ENCODE peak calls at places on chromosomes 6 and 20, in seven cellular contexts. O is heart right ventricle; L is CD4-positive, alpha-beta T cell; W is A549; M is heart left ventricle; J is cardiac muscle cell; Q is Panc1. F is an unnamed sample.

GRCh38 chr6:19472168-19472567 is 365.0 kb upstream of the ID4 start:
- DNase-seq in L (no peak), W (peak; percentile 21), J (no peak), O (no peak), M (no peak), Q (peak; percentile 54), F (peak; percentile 89)

GRCh38 chr20:43830883-43831282 is 83.8 kb upstream of the TOX2 start:
- DNase-seq in W (no peak), J (no peak), L (no peak), Q (no peak), O (no peak), M (no peak), F (no peak)

GRCh38 chr6:15734118-15734897 is 71.5 kb upstream of the DTNBP1 start:
- DNase-seq in M (no peak), J (no peak), L (no peak), W (no peak), Q (no peak), O (no peak), F (no peak)

GRCh38 chr6:514396-514973 is 122.9 kb downstream of the IRF4 start:
- DNase-seq in L (no peak), W (no peak), M (no peak), J (no peak), O (no peak), Q (no peak), F (no peak)

GRCh38 chr6:36204068-36204753 is 7.7 kb downstream of the BRPF3 start:
- DNase-seq in J (no peak), M (no peak), O (no peak), W (no peak), Q (no peak), L (peak; percentile 23), F (no peak)

GRCh38 chr6:40482532-40482931 is 104.6 kb downstream of the LRFN2 start:
- DNase-seq in O (no peak), L (no peak), Q (no peak), W (no peak), J (peak; percentile 13), M (no peak), F (no peak)

GRCh38 chr6:131946992-131947955 is 3.9 kb downstream of the CCN2 start:
- DNase-seq in W (no peak), M (no peak), Q (peak; percentile 56), O (no peak), L (no peak), J (no peak), F (no peak)

GRCh38 chr6:87716928-87717655 is 15.1 kb upstream of the AKIRIN2 start:
- DNase-seq in J (no peak), L (no peak), M (no peak), Q (no peak), O (no peak), W (no peak), F (no peak)

GRCh38 chr20:21134883-21135493 is 9.1 kb downstream of the KIZ start:
- DNase-seq in J (no peak), O (no peak), L (no peak), W (no peak), M (no peak), Q (no peak), F (no peak)

GRCh38 chr6:91185072-91185471 is 598.2 kb upstream of the MAP3K7 start:
- DNase-seq in M (no peak), W (no peak), Q (no peak), L (no peak), O (no peak), J (no peak), F (no peak)

GRCh38 chr6:32940656-32941411 is at the start of gene HLA-DMB:
- DNase-seq in Q (peak; percentile 76), M (peak; percentile 37), J (peak; percentile 89), O (no peak), W (peak; percentile 87), L (peak; percentile 39), F (no peak)

GRCh38 chr20:6388666-6389197 is 265.9 kb upstream of the FERMT1 start:
- DNase-seq in Q (no peak), W (no peak), O (no peak), M (no peak), J (no peak), L (no peak), F (no peak)

GRCh38 chr20:50308166-50308512 is 117.5 kb downstream of the CEBPB start:
- DNase-seq in L (no peak), Q (peak; percentile 52), J (no peak), M (no peak), O (no peak), W (no peak), F (no peak)

GRCh38 chr20:46789339-46789984 is 80.0 kb downstream of the SLC2A10 start:
- DNase-seq in O (no peak), L (no peak), Q (no peak), J (no peak), W (no peak), M (no peak), F (no peak)

GRCh38 chr6:158356586-158357546 is 44.6 kb downstream of the TULP4 start:
- DNase-seq in M (no peak), L (no peak), O (no peak), Q (no peak), W (no peak), J (no peak), F (no peak)

GRCh38 chr20:37876863-37877262 is 26.1 kb upstream of the VSTM2L start:
- DNase-seq in J (no peak), L (no peak), W (no peak), O (no peak), M (no peak), Q (no peak), F (no peak)

GRCh38 chr6:25193147-25193864 is 85.9 kb upstream of the CARMIL1 start:
- DNase-seq in J (no peak), M (peak; percentile 49), L (no peak), W (peak; percentile 25), Q (peak; percentile 17), O (no peak), F (peak; percentile 54)

GRCh38 chr6:45371924-45372582 is 5.7 kb downstream of the SUPT3H start:
- DNase-seq in W (no peak), M (no peak), Q (no peak), J (no peak), L (no peak), O (no peak), F (no peak)

GRCh38 chr20:16263582-16263981 is 309.7 kb downstream of the KIF16B start:
- DNase-seq in Q (no peak), O (no peak), L (no peak), W (no peak), J (no peak), M (no peak), F (no peak)

DNA sequence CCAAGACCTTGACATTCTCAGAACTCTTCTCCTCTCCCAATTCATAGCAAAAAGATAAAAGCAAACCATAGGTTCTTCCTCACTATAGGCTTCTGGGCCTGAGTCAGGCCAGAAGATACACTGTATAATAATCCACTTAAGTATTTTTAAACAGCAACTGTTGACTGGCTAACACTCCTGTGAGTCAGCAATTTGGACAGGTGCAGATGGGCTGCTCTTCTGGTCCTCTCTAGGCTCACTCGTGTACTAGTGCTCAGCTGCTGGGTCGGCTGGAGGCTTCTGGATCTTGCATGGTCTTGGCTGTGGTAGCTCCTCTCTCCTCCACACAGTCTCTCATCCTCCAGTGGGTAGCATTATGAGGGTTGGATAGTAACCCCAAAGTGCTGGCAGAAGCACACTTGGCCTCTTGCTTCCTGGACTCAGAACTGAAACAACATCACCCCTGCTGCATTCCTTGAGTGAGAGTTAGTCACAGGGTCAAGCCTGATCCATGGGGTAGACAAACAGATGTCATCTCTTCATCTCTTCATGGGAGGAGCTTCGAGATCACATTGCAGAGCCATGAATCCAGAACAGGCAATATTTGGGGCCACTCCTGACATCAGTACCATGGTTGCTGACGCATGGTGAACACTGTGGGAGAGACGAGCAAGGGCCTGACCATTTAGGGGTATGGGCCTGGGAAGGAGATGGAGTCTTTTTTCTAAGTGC is 86.9 kb downstream of the C6orf118 start:
- DNase-seq in O (no peak), J (no peak), L (no peak), W (no peak), Q (no peak), M (no peak), F (no peak)
- H3K27ac ChIP-seq in O (no peak overlapping the region), J (no peak overlapping the region), L (no peak overlapping the region), W (no peak overlapping the region), Q (no peak overlapping the region), M (no peak overlapping the region), F (no peak overlapping the region)

DNA sequence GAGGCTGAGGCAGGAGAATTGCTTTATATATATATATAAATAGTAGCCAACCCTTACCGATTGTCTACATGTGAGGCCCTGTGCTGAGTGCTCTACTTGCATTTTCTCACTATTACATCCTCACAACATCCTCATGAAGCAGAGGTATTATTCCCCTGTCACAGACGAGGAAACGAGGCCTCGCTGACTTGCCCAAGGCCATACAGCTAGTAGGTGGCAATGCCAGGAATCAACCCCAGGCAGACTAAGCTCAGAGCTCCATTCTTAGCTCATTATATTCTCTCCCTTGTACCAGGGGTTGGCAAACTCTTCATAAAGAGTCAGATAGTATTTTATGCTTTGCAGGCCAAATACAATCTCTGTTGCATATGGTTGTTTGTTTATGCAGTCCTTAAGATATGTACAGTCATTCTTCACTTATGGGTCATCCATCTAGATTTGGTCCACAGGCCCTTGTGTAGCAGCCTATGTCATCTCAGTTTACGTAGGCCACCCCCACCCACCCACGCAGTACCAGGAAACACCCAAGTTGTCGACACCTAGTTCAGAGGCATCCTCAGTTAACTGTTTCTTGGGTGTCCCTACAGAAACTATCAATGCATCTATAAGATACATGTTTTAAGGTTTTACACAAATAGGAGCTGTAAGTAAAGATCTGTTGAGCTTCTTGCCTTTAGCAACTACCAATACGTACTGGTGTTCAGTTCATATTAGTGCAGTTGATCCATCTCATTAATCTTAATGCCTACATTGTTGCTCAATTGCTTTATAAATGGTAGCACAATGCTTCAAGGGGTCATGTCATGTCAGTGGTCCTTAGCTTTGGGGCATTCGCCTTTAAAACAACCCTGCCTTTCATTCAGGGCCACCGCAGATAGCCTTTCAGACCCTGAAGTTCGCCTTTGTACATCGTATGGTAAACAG is 3.0 kb downstream of the CASS4 start:
- DNase-seq in O (no peak), Q (no peak), W (no peak), L (no peak), J (no peak), M (no peak), F (no peak)
- H3K27ac ChIP-seq in O (no peak overlapping the region), Q (no peak overlapping the region), W (no peak overlapping the region), L (peak overlapping the region; percentile 49), J (no peak overlapping the region), M (no peak overlapping the region), F (no peak overlapping the region)

DNA sequence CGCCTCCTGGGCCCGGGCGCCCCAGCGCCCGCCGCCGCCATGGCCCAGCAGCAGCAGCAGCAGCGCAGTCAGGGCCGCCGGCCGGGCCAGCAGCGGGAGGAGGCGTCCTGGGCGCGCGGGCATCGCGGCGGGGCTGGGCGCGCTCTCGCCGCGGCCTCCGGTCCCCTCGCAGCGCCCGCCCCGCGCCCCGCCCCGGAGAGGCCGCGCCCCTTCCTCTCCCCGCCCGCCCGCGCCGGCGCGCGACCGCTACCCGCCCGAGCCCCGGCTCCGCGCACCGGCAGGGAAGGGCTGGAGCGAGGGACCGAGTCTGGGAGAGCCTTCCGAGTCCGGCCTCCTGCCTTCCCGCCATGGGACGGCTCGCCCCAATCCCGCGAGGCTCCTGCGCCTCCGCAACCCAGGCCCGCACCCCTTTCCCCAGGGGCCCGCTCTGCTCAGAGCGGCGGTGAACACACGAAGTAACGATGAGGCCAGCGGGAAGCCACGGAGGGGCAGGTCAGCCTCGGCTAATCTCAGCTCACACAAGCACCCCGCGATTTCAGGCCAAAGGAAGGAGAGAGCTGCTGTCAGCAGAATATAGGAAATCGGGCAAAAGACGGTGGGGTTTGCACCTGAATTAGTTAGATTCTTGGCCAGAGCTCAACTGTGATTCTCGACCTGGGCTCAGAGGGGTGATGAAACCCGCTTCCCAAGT is at the start of gene TXNDC5:
- DNase-seq in O (peak; percentile 87), L (peak; percentile 39), M (peak; percentile 84), W (peak; percentile 64), Q (no peak), J (peak; percentile 88), F (no peak)
- H3K27ac ChIP-seq in O (peak within 1 kb of the TSS; percentile 85), L (no peak within 1 kb of the TSS), M (peak within 1 kb of the TSS; percentile 77), W (peak within 1 kb of the TSS; percentile 99), Q (peak within 1 kb of the TSS; percentile 92), J (peak within 1 kb of the TSS; percentile 67), F (peak within 1 kb of the TSS; percentile 53)

GRCh38 chr6:10838794-10839333 is 525 bp upstream of the MAK start:
- DNase-seq in M (no peak), Q (no peak), L (no peak), O (no peak), W (no peak), J (no peak), F (no peak)
- H3K27ac ChIP-seq in M (no peak overlapping the region), Q (peak overlapping the region; percentile 75), L (no peak overlapping the region), O (no peak overlapping the region), W (peak overlapping the region; percentile 69), J (no peak overlapping the region), F (no peak overlapping the region)